ENCODE peak calls at places on chromosome 22, in six cellular contexts. One of them, this sample, is unnamed.
A peak's percentile ranks its signal among the peaks of the same experiment; 100 is the strongest.

GRCh38 chr22:37634505-37635002 is 4.9 kb upstream of the SH3BP1 start:
- DNase-seq in stimulated activated CD8-positive, alpha-beta memory T cell treated with anti-CD3 and anti-CD28 coated beads, Interleukin-4, amount 100 ng/mL, for 1 hour: no peak
- DNase-seq in COR-L47: no peak
- DNase-seq in NCI-H345: no peak
- DNase-seq in OCI-LY7: no peak
- DNase-seq in HFF-Myc: no peak
- DNase-seq in this sample: no peak

GRCh38 chr22:20113551-20114310 is 2.2 kb upstream of the RANBP1 start:
- DNase-seq in stimulated activated CD8-positive, alpha-beta memory T cell treated with anti-CD3 and anti-CD28 coated beads, Interleukin-4, amount 100 ng/mL, for 1 hour: no peak
- DNase-seq in COR-L47: no peak
- DNase-seq in NCI-H345: no peak
- DNase-seq in OCI-LY7: no peak
- DNase-seq in HFF-Myc: no peak
- DNase-seq in this sample: no peak

GRCh38 chr22:46436595-46437163 is 100.7 kb downstream of the CELSR1 start:
- DNase-seq in stimulated activated CD8-positive, alpha-beta memory T cell treated with anti-CD3 and anti-CD28 coated beads, Interleukin-4, amount 100 ng/mL, for 1 hour: no peak
- DNase-seq in COR-L47: no peak
- DNase-seq in NCI-H345: no peak
- DNase-seq in OCI-LY7: no peak
- DNase-seq in HFF-Myc: no peak
- DNase-seq in this sample: no peak

GRCh38 chr22:49555526-49555925 is 272.1 kb downstream of the BRD1 start:
- DNase-seq in stimulated activated CD8-positive, alpha-beta memory T cell treated with anti-CD3 and anti-CD28 coated beads, Interleukin-4, amount 100 ng/mL, for 1 hour: no peak
- DNase-seq in COR-L47: no peak
- DNase-seq in NCI-H345: no peak
- DNase-seq in OCI-LY7: no peak
- DNase-seq in HFF-Myc: no peak
- DNase-seq in this sample: no peak

GRCh38 chr22:33883561-33883960 is 36.7 kb downstream of the LARGE1 start:
- DNase-seq in stimulated activated CD8-positive, alpha-beta memory T cell treated with anti-CD3 and anti-CD28 coated beads, Interleukin-4, amount 100 ng/mL, for 1 hour: no peak
- DNase-seq in COR-L47: no peak
- DNase-seq in NCI-H345: no peak
- DNase-seq in OCI-LY7: no peak
- DNase-seq in HFF-Myc: no peak
- DNase-seq in this sample: no peak

GRCh38 chr22:19504900-19505734 is 19.1 kb downstream of the CLDN5 start:
- DNase-seq in stimulated activated CD8-positive, alpha-beta memory T cell treated with anti-CD3 and anti-CD28 coated beads, Interleukin-4, amount 100 ng/mL, for 1 hour: no peak
- DNase-seq in COR-L47: no peak
- DNase-seq in NCI-H345: no peak
- DNase-seq in OCI-LY7: no peak
- DNase-seq in HFF-Myc: no peak
- DNase-seq in this sample: no peak

GRCh38 chr22:48705159-48705916 is 1122.3 kb downstream of the BRD1 start:
- DNase-seq in stimulated activated CD8-positive, alpha-beta memory T cell treated with anti-CD3 and anti-CD28 coated beads, Interleukin-4, amount 100 ng/mL, for 1 hour: no peak
- DNase-seq in COR-L47: no peak
- DNase-seq in NCI-H345: no peak
- DNase-seq in OCI-LY7: no peak
- DNase-seq in HFF-Myc: no peak
- DNase-seq in this sample: no peak

GRCh38 chr22:37465721-37466120 is 20.5 kb downstream of the MFNG start:
- DNase-seq in stimulated activated CD8-positive, alpha-beta memory T cell treated with anti-CD3 and anti-CD28 coated beads, Interleukin-4, amount 100 ng/mL, for 1 hour: no peak
- DNase-seq in COR-L47: peak; percentile 36
- DNase-seq in NCI-H345: peak; percentile 71
- DNase-seq in OCI-LY7: no peak
- DNase-seq in HFF-Myc: no peak
- DNase-seq in this sample: no peak

GRCh38 chr22:44449061-44449682 is 48.9 kb downstream of the RTL6 start:
- DNase-seq in stimulated activated CD8-positive, alpha-beta memory T cell treated with anti-CD3 and anti-CD28 coated beads, Interleukin-4, amount 100 ng/mL, for 1 hour: no peak
- DNase-seq in COR-L47: no peak
- DNase-seq in NCI-H345: no peak
- DNase-seq in OCI-LY7: no peak
- DNase-seq in HFF-Myc: peak; percentile 55
- DNase-seq in this sample: peak; percentile 67

GRCh38 chr22:46413725-46414379 is 78.3 kb downstream of the TRMU start:
- DNase-seq in stimulated activated CD8-positive, alpha-beta memory T cell treated with anti-CD3 and anti-CD28 coated beads, Interleukin-4, amount 100 ng/mL, for 1 hour: no peak
- DNase-seq in COR-L47: no peak
- DNase-seq in NCI-H345: no peak
- DNase-seq in OCI-LY7: no peak
- DNase-seq in HFF-Myc: no peak
- DNase-seq in this sample: no peak

GRCh38 chr22:43081968-43082367 is 7.2 kb downstream of the TTLL1 start:
- DNase-seq in stimulated activated CD8-positive, alpha-beta memory T cell treated with anti-CD3 and anti-CD28 coated beads, Interleukin-4, amount 100 ng/mL, for 1 hour: no peak
- DNase-seq in COR-L47: no peak
- DNase-seq in NCI-H345: no peak
- DNase-seq in OCI-LY7: no peak
- DNase-seq in HFF-Myc: no peak
- DNase-seq in this sample: no peak

GRCh38 chr22:33971561-33971961 is 51.3 kb upstream of the LARGE1 start:
- DNase-seq in stimulated activated CD8-positive, alpha-beta memory T cell treated with anti-CD3 and anti-CD28 coated beads, Interleukin-4, amount 100 ng/mL, for 1 hour: no peak
- DNase-seq in COR-L47: no peak
- DNase-seq in NCI-H345: peak; percentile 6
- DNase-seq in OCI-LY7: no peak
- DNase-seq in HFF-Myc: no peak
- DNase-seq in this sample: no peak

GRCh38 chr22:35971418-35972119 is 57.1 kb downstream of the RBFOX2 start:
- DNase-seq in stimulated activated CD8-positive, alpha-beta memory T cell treated with anti-CD3 and anti-CD28 coated beads, Interleukin-4, amount 100 ng/mL, for 1 hour: no peak
- DNase-seq in COR-L47: no peak
- DNase-seq in NCI-H345: peak; percentile 4
- DNase-seq in OCI-LY7: peak; percentile 23
- DNase-seq in HFF-Myc: peak; percentile 99
- DNase-seq in this sample: peak; percentile 91

GRCh38 chr22:39353346-39353745 is 3.6 kb downstream of the SYNGR1 start:
- DNase-seq in stimulated activated CD8-positive, alpha-beta memory T cell treated with anti-CD3 and anti-CD28 coated beads, Interleukin-4, amount 100 ng/mL, for 1 hour: no peak
- DNase-seq in COR-L47: no peak
- DNase-seq in NCI-H345: no peak
- DNase-seq in OCI-LY7: no peak
- DNase-seq in HFF-Myc: no peak
- DNase-seq in this sample: no peak

GRCh38 chr22:29382575-29383328 is 5.6 kb downstream of the AP1B1 start:
- DNase-seq in stimulated activated CD8-positive, alpha-beta memory T cell treated with anti-CD3 and anti-CD28 coated beads, Interleukin-4, amount 100 ng/mL, for 1 hour: no peak
- DNase-seq in COR-L47: no peak
- DNase-seq in NCI-H345: no peak
- DNase-seq in OCI-LY7: no peak
- DNase-seq in HFF-Myc: no peak
- DNase-seq in this sample: no peak

GRCh38 chr22:28115426-28115825 is 196.4 kb upstream of the PITPNB start:
- DNase-seq in stimulated activated CD8-positive, alpha-beta memory T cell treated with anti-CD3 and anti-CD28 coated beads, Interleukin-4, amount 100 ng/mL, for 1 hour: no peak
- DNase-seq in COR-L47: no peak
- DNase-seq in NCI-H345: no peak
- DNase-seq in OCI-LY7: no peak
- DNase-seq in HFF-Myc: no peak
- DNase-seq in this sample: no peak

GRCh38 chr22:35914665-35915476 is 113.8 kb downstream of the RBFOX2 start:
- DNase-seq in stimulated activated CD8-positive, alpha-beta memory T cell treated with anti-CD3 and anti-CD28 coated beads, Interleukin-4, amount 100 ng/mL, for 1 hour: no peak
- DNase-seq in COR-L47: peak; percentile 84
- DNase-seq in NCI-H345: peak; percentile 60
- DNase-seq in OCI-LY7: peak; percentile 70
- DNase-seq in HFF-Myc: peak; percentile 91
- DNase-seq in this sample: no peak

GRCh38 chr22:31488988-31489617 is 539 bp downstream of the EIF4ENIF1 start:
- DNase-seq in stimulated activated CD8-positive, alpha-beta memory T cell treated with anti-CD3 and anti-CD28 coated beads, Interleukin-4, amount 100 ng/mL, for 1 hour: no peak
- DNase-seq in COR-L47: no peak
- DNase-seq in NCI-H345: no peak
- DNase-seq in OCI-LY7: peak; percentile 52
- DNase-seq in HFF-Myc: no peak
- DNase-seq in this sample: no peak

GRCh38 chr22:25650834-25651233 is 86.4 kb downstream of the GRK3 start:
- DNase-seq in stimulated activated CD8-positive, alpha-beta memory T cell treated with anti-CD3 and anti-CD28 coated beads, Interleukin-4, amount 100 ng/mL, for 1 hour: no peak
- DNase-seq in COR-L47: no peak
- DNase-seq in NCI-H345: no peak
- DNase-seq in OCI-LY7: peak; percentile 59
- DNase-seq in HFF-Myc: no peak
- DNase-seq in this sample: no peak

GRCh38 chr22:32558681-32559355 is 84.2 kb downstream of the FBXO7 start:
- DNase-seq in stimulated activated CD8-positive, alpha-beta memory T cell treated with anti-CD3 and anti-CD28 coated beads, Interleukin-4, amount 100 ng/mL, for 1 hour: no peak
- DNase-seq in COR-L47: no peak
- DNase-seq in NCI-H345: no peak
- DNase-seq in OCI-LY7: no peak
- DNase-seq in HFF-Myc: no peak
- DNase-seq in this sample: peak; percentile 46

GRCh38 chr22:23223566-23224317 is 43.4 kb downstream of the BCR start:
- DNase-seq in stimulated activated CD8-positive, alpha-beta memory T cell treated with anti-CD3 and anti-CD28 coated beads, Interleukin-4, amount 100 ng/mL, for 1 hour: no peak
- DNase-seq in COR-L47: no peak
- DNase-seq in NCI-H345: no peak
- DNase-seq in OCI-LY7: no peak
- DNase-seq in HFF-Myc: no peak
- DNase-seq in this sample: no peak

GRCh38 chr22:19775496-19776325 is 15.1 kb downstream of the TBX1 start:
- DNase-seq in stimulated activated CD8-positive, alpha-beta memory T cell treated with anti-CD3 and anti-CD28 coated beads, Interleukin-4, amount 100 ng/mL, for 1 hour: no peak
- DNase-seq in COR-L47: no peak
- DNase-seq in NCI-H345: no peak
- DNase-seq in OCI-LY7: peak; percentile 36
- DNase-seq in HFF-Myc: no peak
- DNase-seq in this sample: no peak

GRCh38 chr22:26318975-26319374 is 110.1 kb upstream of the ASPHD2 start:
- DNase-seq in stimulated activated CD8-positive, alpha-beta memory T cell treated with anti-CD3 and anti-CD28 coated beads, Interleukin-4, amount 100 ng/mL, for 1 hour: no peak
- DNase-seq in COR-L47: no peak
- DNase-seq in NCI-H345: no peak
- DNase-seq in OCI-LY7: no peak
- DNase-seq in HFF-Myc: peak; percentile 7
- DNase-seq in this sample: no peak

GRCh38 chr22:33000342-33001280 is 57.6 kb downstream of the SYN3 start:
- DNase-seq in stimulated activated CD8-positive, alpha-beta memory T cell treated with anti-CD3 and anti-CD28 coated beads, Interleukin-4, amount 100 ng/mL, for 1 hour: no peak
- DNase-seq in COR-L47: no peak
- DNase-seq in NCI-H345: no peak
- DNase-seq in OCI-LY7: peak; percentile 73
- DNase-seq in HFF-Myc: peak; percentile 7
- DNase-seq in this sample: no peak

GRCh38 chr22:24805790-24806662 is at the start of gene SGSM1:
- DNase-seq in stimulated activated CD8-positive, alpha-beta memory T cell treated with anti-CD3 and anti-CD28 coated beads, Interleukin-4, amount 100 ng/mL, for 1 hour: peak; percentile 28
- DNase-seq in COR-L47: peak; percentile 85
- DNase-seq in NCI-H345: peak; percentile 71
- DNase-seq in OCI-LY7: no peak
- DNase-seq in HFF-Myc: no peak
- DNase-seq in this sample: no peak

GRCh38 chr22:37345863-37346514 is 63.7 kb downstream of the CYTH4 start:
- DNase-seq in stimulated activated CD8-positive, alpha-beta memory T cell treated with anti-CD3 and anti-CD28 coated beads, Interleukin-4, amount 100 ng/mL, for 1 hour: no peak
- DNase-seq in COR-L47: peak; percentile 46
- DNase-seq in NCI-H345: no peak
- DNase-seq in OCI-LY7: no peak
- DNase-seq in HFF-Myc: peak; percentile 99
- DNase-seq in this sample: peak; percentile 96

GRCh38 chr22:21714059-21714770 is 21.4 kb downstream of the YPEL1 start:
- DNase-seq in stimulated activated CD8-positive, alpha-beta memory T cell treated with anti-CD3 and anti-CD28 coated beads, Interleukin-4, amount 100 ng/mL, for 1 hour: no peak
- DNase-seq in COR-L47: no peak
- DNase-seq in NCI-H345: no peak
- DNase-seq in OCI-LY7: no peak
- DNase-seq in HFF-Myc: no peak
- DNase-seq in this sample: no peak

GRCh38 chr22:44335903-44336803 is 23.4 kb upstream of the SHISAL1 start:
- DNase-seq in stimulated activated CD8-positive, alpha-beta memory T cell treated with anti-CD3 and anti-CD28 coated beads, Interleukin-4, amount 100 ng/mL, for 1 hour: no peak
- DNase-seq in COR-L47: no peak
- DNase-seq in NCI-H345: peak; percentile 13
- DNase-seq in OCI-LY7: peak; percentile 22
- DNase-seq in HFF-Myc: no peak
- DNase-seq in this sample: no peak

GRCh38 chr22:49297871-49298721 is 529.6 kb downstream of the BRD1 start:
- DNase-seq in stimulated activated CD8-positive, alpha-beta memory T cell treated with anti-CD3 and anti-CD28 coated beads, Interleukin-4, amount 100 ng/mL, for 1 hour: no peak
- DNase-seq in COR-L47: no peak
- DNase-seq in NCI-H345: no peak
- DNase-seq in OCI-LY7: no peak
- DNase-seq in HFF-Myc: no peak
- DNase-seq in this sample: no peak

GRCh38 chr22:27987557-27987956 is 68.5 kb upstream of the PITPNB start:
- DNase-seq in stimulated activated CD8-positive, alpha-beta memory T cell treated with anti-CD3 and anti-CD28 coated beads, Interleukin-4, amount 100 ng/mL, for 1 hour: no peak
- DNase-seq in COR-L47: no peak
- DNase-seq in NCI-H345: no peak
- DNase-seq in OCI-LY7: no peak
- DNase-seq in HFF-Myc: peak; percentile 31
- DNase-seq in this sample: peak; percentile 47

GRCh38 chr22:38088723-38089473 is 4.9 kb upstream of the SLC16A8 start:
- DNase-seq in stimulated activated CD8-positive, alpha-beta memory T cell treated with anti-CD3 and anti-CD28 coated beads, Interleukin-4, amount 100 ng/mL, for 1 hour: no peak
- DNase-seq in COR-L47: no peak
- DNase-seq in NCI-H345: no peak
- DNase-seq in OCI-LY7: no peak
- DNase-seq in HFF-Myc: no peak
- DNase-seq in this sample: no peak

GRCh38 chr22:46068908-46069481 is 81.3 kb upstream of the PPARA start:
- DNase-seq in stimulated activated CD8-positive, alpha-beta memory T cell treated with anti-CD3 and anti-CD28 coated beads, Interleukin-4, amount 100 ng/mL, for 1 hour: no peak
- DNase-seq in COR-L47: no peak
- DNase-seq in NCI-H345: peak; percentile 23
- DNase-seq in OCI-LY7: peak; percentile 13
- DNase-seq in HFF-Myc: no peak
- DNase-seq in this sample: peak; percentile 87

GRCh38 chr22:20173246-20173645 is 22.4 kb upstream of the CCDC188 start:
- DNase-seq in stimulated activated CD8-positive, alpha-beta memory T cell treated with anti-CD3 and anti-CD28 coated beads, Interleukin-4, amount 100 ng/mL, for 1 hour: no peak
- DNase-seq in COR-L47: no peak
- DNase-seq in NCI-H345: no peak
- DNase-seq in OCI-LY7: no peak
- DNase-seq in HFF-Myc: no peak
- DNase-seq in this sample: no peak

GRCh38 chr22:44550666-44551491 is 52.8 kb upstream of the RTL6 start:
- DNase-seq in stimulated activated CD8-positive, alpha-beta memory T cell treated with anti-CD3 and anti-CD28 coated beads, Interleukin-4, amount 100 ng/mL, for 1 hour: no peak
- DNase-seq in COR-L47: no peak
- DNase-seq in NCI-H345: no peak
- DNase-seq in OCI-LY7: no peak
- DNase-seq in HFF-Myc: peak; percentile 53
- DNase-seq in this sample: peak; percentile 78

This sample was measured in BJ.